ENCODE peak calls at places on chromosomes 4 and X, in seven cellular contexts. E is sigmoid colon, J is ovary, C is tibial nerve, N is uterus, B is stomach, T is GM12878. X is an unnamed sample.

GRCh38 chrX:69031181-69031580 is 134.1 kb downstream of the PJA1 start:
- DNase-seq in E (no peak), J (no peak), C (no peak), N (no peak), B (no peak), T (no peak), X (no peak)

GRCh38 chr4:20778896-20779295 is 78.6 kb downstream of the PACRGL start:
- DNase-seq in E (no peak), J (no peak), C (no peak), N (no peak), B (no peak), T (no peak), X (no peak)

GRCh38 chrX:12292996-12293765 is 154.9 kb downstream of the FRMPD4 start:
- DNase-seq in E (no peak), J (no peak), C (no peak), N (no peak), B (no peak), T (no peak), X (no peak)

GRCh38 chr4:142547974-142548373 is 298.1 kb downstream of the INPP4B start:
- DNase-seq in E (no peak), J (no peak), C (no peak), N (no peak), B (no peak), T (no peak), X (no peak)

GRCh38 chr4:94516067-94516466 is 64.3 kb downstream of the PDLIM5 start:
- DNase-seq in E (no peak), J (no peak), C (no peak), N (no peak), B (no peak), T (no peak), X (no peak)

GRCh38 chr4:40629401-40630334 is at the start of gene RBM47:
- DNase-seq in E (peak; percentile 73), J (peak; percentile 73), C (peak; percentile 33), N (peak; percentile 16), B (peak; percentile 86), T (no peak), X (peak; percentile 65)

GRCh38 chrX:139762400-139763183 is 54.6 kb upstream of the MCF2 start:
- DNase-seq in E (no peak), J (no peak), C (peak; percentile 18), N (no peak), B (peak; percentile 38), T (no peak), X (no peak)

GRCh38 chrX:24207826-24208225 is 58.3 kb downstream of the ZFX start:
- DNase-seq in E (no peak), J (no peak), C (no peak), N (no peak), B (no peak), T (no peak), X (no peak)

GRCh38 chrX:130402211-130402684 is 461 bp downstream of the RBMX2 start:
- DNase-seq in E (no peak), J (no peak), C (no peak), N (no peak), B (no peak), T (no peak), X (no peak)

GRCh38 chr4:18390655-18391369 is 369.3 kb upstream of the LCORL start:
- DNase-seq in E (no peak), J (no peak), C (no peak), N (no peak), B (no peak), T (no peak), X (no peak)

GRCh38 chr4:37463457-37463856 is 218.9 kb downstream of the NWD2 start:
- DNase-seq in E (no peak), J (no peak), C (no peak), N (no peak), B (no peak), T (no peak), X (no peak)

GRCh38 chr4:17367201-17367600 is 144.7 kb downstream of the QDPR start:
- DNase-seq in E (no peak), J (no peak), C (no peak), N (no peak), B (no peak), T (no peak), X (no peak)

GRCh38 chr4:109912706-109913621 is at the start of gene EGF:
- DNase-seq in E (no peak), J (no peak), C (no peak), N (peak; percentile 15), B (no peak), T (no peak), X (peak; percentile 23)

GRCh38 chr4:99679204-99679603 is 21.6 kb upstream of the C4orf54 start:
- DNase-seq in E (no peak), J (peak; percentile 45), C (no peak), N (no peak), B (no peak), T (no peak), X (peak; percentile 59)

GRCh38 chrX:29470029-29470428 is 745.3 kb upstream of the MAGEB2 start:
- DNase-seq in E (no peak), J (no peak), C (no peak), N (no peak), B (no peak), T (no peak), X (no peak)

GRCh38 chrX:103513476-103514108 is 5.7 kb downstream of the RAB40A start:
- DNase-seq in E (no peak), J (no peak), C (no peak), N (no peak), B (no peak), T (no peak), X (no peak)

GRCh38 chrX:154396948-154397887 is 959 bp upstream of the RPL10 start:
- DNase-seq in E (peak; percentile 90), J (peak; percentile 78), C (peak; percentile 52), N (peak; percentile 80), B (peak; percentile 73), T (no peak), X (peak; percentile 85)

GRCh38 chr4:77152421-77152820 is 4.6 kb upstream of the CCNG2 start:
- DNase-seq in E (no peak), J (no peak), C (no peak), N (no peak), B (no peak), T (no peak), X (no peak)

GRCh38 chr4:650951-651883 is 22.9 kb downstream of the ATP5ME start:
- DNase-seq in E (no peak), J (no peak), C (no peak), N (no peak), B (no peak), T (no peak), X (no peak)

GRCh38 chrX:4944767-4945166 is 1231.3 kb upstream of the PRKX start:
- DNase-seq in E (no peak), J (no peak), C (no peak), N (no peak), B (no peak), T (no peak), X (no peak)

GRCh38 chr4:91653067-91653466 is 650.7 kb upstream of the GRID2 start:
- DNase-seq in E (no peak), J (no peak), C (no peak), N (no peak), B (no peak), T (no peak), X (no peak)

GRCh38 chrX:4175221-4175620 is 461.8 kb upstream of the PRKX start:
- DNase-seq in E (no peak), J (no peak), C (no peak), N (no peak), B (no peak), T (no peak), X (no peak)

GRCh38 chr4:98473046-98473445 is 185.4 kb downstream of the TSPAN5 start:
- DNase-seq in E (no peak), J (no peak), C (no peak), N (no peak), B (no peak), T (no peak), X (no peak)

GRCh38 chr4:98468744-98469143 is 189.7 kb downstream of the TSPAN5 start:
- DNase-seq in E (no peak), J (peak; percentile 62), C (no peak), N (peak; percentile 39), B (no peak), T (no peak), X (peak; percentile 51)

GRCh38 chr4:98470366-98470765 is 188.0 kb downstream of the TSPAN5 start:
- DNase-seq in E (no peak), J (no peak), C (no peak), N (no peak), B (no peak), T (no peak), X (no peak)

GRCh38 chr4:98469776-98470175 is 188.6 kb downstream of the TSPAN5 start:
- DNase-seq in E (no peak), J (no peak), C (no peak), N (no peak), B (no peak), T (no peak), X (no peak)

GRCh38 chr4:98470831-98471230 is 187.6 kb downstream of the TSPAN5 start:
- DNase-seq in E (no peak), J (no peak), C (no peak), N (no peak), B (no peak), T (no peak), X (no peak)
- H3K27me3 ChIP-seq in E (no peaks in the 10 kb centered on the region), J (no peaks in the 10 kb centered on the region), C (no peaks in the 10 kb centered on the region), N (no peaks in the 10 kb centered on the region), B (no peaks in the 10 kb centered on the region), T (peaks cover 2% of the 10 kb centered on the region), X (no peaks in the 10 kb centered on the region)

GRCh38 chrX:6225307-6226052 is 3.2 kb downstream of the NLGN4X start:
- DNase-seq in E (no peak), J (no peak), C (no peak), N (no peak), B (no peak), T (no peak), X (no peak)
- TF ChIP-seq POLR2A in E (no peak), J (no peak), C (no peak), N (no peak), B (no peak), T (no peak), X (no peak)

GRCh38 chr4:8099981-8100464 is 58.6 kb downstream of the ABLIM2 start:
- DNase-seq in E (no peak), J (no peak), C (peak; percentile 55), N (no peak), B (no peak), T (no peak), X (peak; percentile 43)

GRCh38 chr4:8100696-8101095 is 57.9 kb downstream of the ABLIM2 start:
- DNase-seq in E (no peak), J (no peak), C (peak; percentile 46), N (no peak), B (no peak), T (no peak), X (no peak)

GRCh38 chr4:8101796-8102355 is 56.7 kb downstream of the ABLIM2 start:
- DNase-seq in E (no peak), J (no peak), C (no peak), N (no peak), B (no peak), T (no peak), X (no peak)

GRCh38 chr4:8102831-8103230 is 55.8 kb downstream of the ABLIM2 start:
- DNase-seq in E (no peak), J (no peak), C (no peak), N (no peak), B (no peak), T (no peak), X (no peak)

GRCh38 chr4:8101213-8101781 is 57.3 kb downstream of the ABLIM2 start:
- DNase-seq in E (peak; percentile 82), J (peak; percentile 87), C (peak; percentile 84), N (peak; percentile 67), B (no peak), T (no peak), X (no peak)
- H3K4me3 ChIP-seq in E (no peak overlapping the region), J (no peak overlapping the region), C (no peak overlapping the region), N (no peak overlapping the region), B (no peak overlapping the region), T (no peak overlapping the region), X (no peak overlapping the region)

GRCh38 chr4:41748074-41748787 is at the start of gene PHOX2B:
- DNase-seq in E (no peak), J (no peak), C (no peak), N (no peak), B (no peak), T (no peak), X (no peak)
- H3K27me3 ChIP-seq in E (peaks cover 98% of the 10 kb centered on the region), J (no peaks in the 10 kb centered on the region), C (peaks cover 99% of the 10 kb centered on the region), N (peaks cover 4% of the 10 kb centered on the region), B (peaks cover 98% of the 10 kb centered on the region), T (peaks cover 32% of the 10 kb centered on the region), X (peaks cover 98% of the 10 kb centered on the region)